ENCODE peak calls at places on chromosomes 13 and 19, in four cellular contexts. P is endothelial cell, R is fibroblast of lung, O is heart right ventricle. F is an unnamed sample.
A peak's percentile ranks its signal among the peaks of the same experiment; 100 is the strongest.

GRCh38 chr13:99354371-99354951 is 47.3 kb upstream of the GPR183 start:
- DNase-seq in P (no peak), O (no peak), R (no peak), F (no peak)

GRCh38 chr19:14497347-14497921 is 1.5 kb upstream of the GIPC1 start:
- DNase-seq in P (no peak), R (no peak), O (peak; percentile 22), F (no peak)

GRCh38 chr19:47487551-47488515 is 3.8 kb upstream of the KPTN start:
- DNase-seq in R (no peak), P (no peak), O (no peak), F (no peak)

GRCh38 chr13:24097064-24097463 is 63.5 kb upstream of the SPATA13 start:
- DNase-seq in P (no peak), R (peak; percentile 67), O (no peak), F (no peak)

GRCh38 chr13:100130092-100130491 is 41.2 kb downstream of the PCCA start:
- DNase-seq in P (no peak), R (no peak), O (no peak), F (no peak)

GRCh38 chr13:33497146-33497845 is 211.7 kb upstream of the STARD13 start:
- DNase-seq in O (no peak), P (no peak), R (peak; percentile 54), F (no peak)

GRCh38 chr13:94079876-94080275 is 399.6 kb downstream of the DCT start:
- DNase-seq in R (peak; percentile 69), P (no peak), O (no peak), F (no peak)

GRCh38 chr13:97844151-97844550 is 109.3 kb upstream of the IPO5 start:
- DNase-seq in R (no peak), O (no peak), P (no peak), F (no peak)

GRCh38 chr19:3931041-3931440 is 1.8 kb upstream of the NMRK2 start:
- DNase-seq in R (no peak), P (no peak), O (peak; percentile 75), F (no peak)

GRCh38 chr19:39411832-39412099 is 703 bp upstream of the PLEKHG2 start:
- DNase-seq in P (peak; percentile 82), O (peak; percentile 90), R (peak; percentile 96), F (peak; percentile 87)
- TF ChIP-seq CTCF in P (peak; percentile 69), O (peak; percentile 92), R (peak; percentile 85), F (peak; percentile 92)

GRCh38 chr13:107812013-107812412 is 403.3 kb downstream of the LIG4 start:
- DNase-seq in P (no peak), R (no peak), O (no peak), F (no peak)
- TF ChIP-seq CTCF in P (no peak), R (no peak), O (no peak), F (no peak)

GRCh38 chr13:103238441-103238840 is 172.2 kb upstream of the SLC10A2 start:
- DNase-seq in O (no peak), R (no peak), P (no peak), F (no peak)

GRCh38 chr13:103236213-103236612 is 170.0 kb upstream of the SLC10A2 start:
- DNase-seq in P (no peak), R (peak; percentile 47), O (no peak), F (no peak)
- TF ChIP-seq CTCF in P (no peak), R (no peak), O (no peak), F (no peak)

GRCh38 chr19:51242881-51243280 is 8.0 kb upstream of the SIGLECL1 start:
- DNase-seq in R (no peak), O (no peak), P (no peak), F (no peak)
- TF ChIP-seq CTCF in R (no peak), O (no peak), P (no peak), F (no peak)